ENCODE peak calls at places on chromosomes 6 and 20, in seven cellular contexts. One of them, this sample, is unnamed.

GRCh38 chr6:17583811-17584210 is 16.3 kb upstream of the FAM8A1 start:
- DNase-seq in heart right ventricle: no peak
- DNase-seq in HFF-Myc: no peak
- DNase-seq in stomach: no peak
- DNase-seq in foreskin fibroblast: peak; percentile 68
- DNase-seq in GM12864: no peak
- DNase-seq in HCT116: no peak
- DNase-seq in this sample: no peak

GRCh38 chr6:100880149-100880900 is 804 bp downstream of the ASCC3 start:
- DNase-seq in heart right ventricle: no peak
- DNase-seq in HFF-Myc: no peak
- DNase-seq in stomach: no peak
- DNase-seq in foreskin fibroblast: peak; percentile 61
- DNase-seq in GM12864: no peak
- DNase-seq in HCT116: no peak
- DNase-seq in this sample: no peak

GRCh38 chr20:33909331-33909921 is 84.3 kb upstream of the RALY start:
- DNase-seq in heart right ventricle: no peak
- DNase-seq in HFF-Myc: peak; percentile 56
- DNase-seq in stomach: peak; percentile 33
- DNase-seq in foreskin fibroblast: peak; percentile 75
- DNase-seq in GM12864: no peak
- DNase-seq in HCT116: peak; percentile 12
- DNase-seq in this sample: no peak

GRCh38 chr6:30876039-30876730 is 8.1 kb upstream of the DDR1 start:
- DNase-seq in heart right ventricle: no peak
- DNase-seq in HFF-Myc: no peak
- DNase-seq in stomach: no peak
- DNase-seq in foreskin fibroblast: peak; percentile 43
- DNase-seq in GM12864: no peak
- DNase-seq in HCT116: peak; percentile 56
- DNase-seq in this sample: no peak

GRCh38 chr6:123393333-123393732 is 243.4 kb downstream of the TRDN start:
- DNase-seq in heart right ventricle: no peak
- DNase-seq in HFF-Myc: no peak
- DNase-seq in stomach: no peak
- DNase-seq in foreskin fibroblast: no peak
- DNase-seq in GM12864: no peak
- DNase-seq in HCT116: no peak
- DNase-seq in this sample: no peak

GRCh38 chr20:37261714-37262113 is at the start of gene GHRH:
- DNase-seq in heart right ventricle: no peak
- DNase-seq in HFF-Myc: no peak
- DNase-seq in stomach: no peak
- DNase-seq in foreskin fibroblast: no peak
- DNase-seq in GM12864: no peak
- DNase-seq in HCT116: no peak
- DNase-seq in this sample: no peak

GRCh38 chr6:170212051-170212756 is 78.7 kb downstream of the DLL1 start:
- DNase-seq in heart right ventricle: no peak
- DNase-seq in HFF-Myc: no peak
- DNase-seq in stomach: no peak
- DNase-seq in foreskin fibroblast: no peak
- DNase-seq in GM12864: no peak
- DNase-seq in HCT116: no peak
- DNase-seq in this sample: no peak

GRCh38 chr6:170085475-170086401 is 205.1 kb downstream of the DLL1 start:
- DNase-seq in heart right ventricle: peak; percentile 1
- DNase-seq in HFF-Myc: no peak
- DNase-seq in stomach: peak; percentile 25
- DNase-seq in foreskin fibroblast: no peak
- DNase-seq in GM12864: no peak
- DNase-seq in HCT116: no peak
- DNase-seq in this sample: no peak

GRCh38 chr6:119894801-119895200 is 545.2 kb upstream of the MAN1A1 start:
- DNase-seq in heart right ventricle: no peak
- DNase-seq in HFF-Myc: no peak
- DNase-seq in stomach: no peak
- DNase-seq in foreskin fibroblast: no peak
- DNase-seq in GM12864: no peak
- DNase-seq in HCT116: no peak
- DNase-seq in this sample: no peak

GRCh38 chr6:109834595-109835437 is 143.3 kb upstream of the GPR6 start:
- DNase-seq in heart right ventricle: no peak
- DNase-seq in HFF-Myc: peak; percentile 15
- DNase-seq in stomach: no peak
- DNase-seq in foreskin fibroblast: peak; percentile 17
- DNase-seq in GM12864: no peak
- DNase-seq in HCT116: no peak
- DNase-seq in this sample: no peak

GRCh38 chr6:155495011-155495768 is 39.6 kb upstream of the NOX3 start:
- DNase-seq in heart right ventricle: peak; percentile 13
- DNase-seq in HFF-Myc: peak; percentile 44
- DNase-seq in stomach: no peak
- DNase-seq in foreskin fibroblast: peak; percentile 83
- DNase-seq in GM12864: no peak
- DNase-seq in HCT116: no peak
- DNase-seq in this sample: no peak

GRCh38 chr20:51553897-51554504 is 11.5 kb upstream of the NFATC2 start:
- DNase-seq in heart right ventricle: no peak
- DNase-seq in HFF-Myc: no peak
- DNase-seq in stomach: no peak
- DNase-seq in foreskin fibroblast: peak; percentile 91
- DNase-seq in GM12864: no peak
- DNase-seq in HCT116: no peak
- DNase-seq in this sample: no peak

GRCh38 chr20:37564388-37565133 is 36.9 kb upstream of the BLCAP start:
- DNase-seq in heart right ventricle: peak; percentile 16
- DNase-seq in HFF-Myc: no peak
- DNase-seq in stomach: peak; percentile 60
- DNase-seq in foreskin fibroblast: peak; percentile 61
- DNase-seq in GM12864: no peak
- DNase-seq in HCT116: no peak
- DNase-seq in this sample: no peak

GRCh38 chr20:63525968-63526367 is 5.4 kb downstream of the PPDPF start:
- DNase-seq in heart right ventricle: no peak
- DNase-seq in HFF-Myc: no peak
- DNase-seq in stomach: no peak
- DNase-seq in foreskin fibroblast: no peak
- DNase-seq in GM12864: no peak
- DNase-seq in HCT116: no peak
- DNase-seq in this sample: no peak

GRCh38 chr20:46523696-46524328 is 10.5 kb upstream of the ZNF334 start:
- DNase-seq in heart right ventricle: no peak
- DNase-seq in HFF-Myc: no peak
- DNase-seq in stomach: no peak
- DNase-seq in foreskin fibroblast: peak; percentile 41
- DNase-seq in GM12864: no peak
- DNase-seq in HCT116: no peak
- DNase-seq in this sample: no peak

GRCh38 chr6:136787726-136788068 is 4.6 kb downstream of the MAP3K5 start:
- DNase-seq in heart right ventricle: no peak
- DNase-seq in HFF-Myc: no peak
- DNase-seq in stomach: no peak
- DNase-seq in foreskin fibroblast: no peak
- DNase-seq in GM12864: no peak
- DNase-seq in HCT116: no peak
- DNase-seq in this sample: no peak

This sample was measured in GM12878.